ENCODE peak calls at places on chromosome 9, in ten cellular contexts. G is T-cell; I is astrocyte of the cerebellum; Q is T follicular helper cell; O is CD4-positive, alpha-beta T cell; U is A172; R is SK-N-MC; T is AG04449; X is SJSA1; W is HepG2. M is an unnamed sample.

GRCh38 chr9:25677301-25678146 is 720 bp downstream of the TUSC1 start:
- DNase-seq in G (no peak), I (peak; percentile 20), Q (no peak), O (no peak), U (peak; percentile 66), R (no peak), T (no peak), X (no peak), W (no peak), M (peak; percentile 90)

GRCh38 chr9:95670122-95670521 is 153.4 kb upstream of the PTCH1 start:
- DNase-seq in G (no peak), I (no peak), Q (no peak), O (no peak), U (no peak), R (no peak), T (no peak), X (no peak), W (no peak), M (no peak)

GRCh38 chr9:111389406-111389805 is 59.4 kb upstream of the OR2K2 start:
- DNase-seq in G (no peak), I (no peak), Q (no peak), O (no peak), U (no peak), R (no peak), T (no peak), X (no peak), W (no peak), M (no peak)

GRCh38 chr9:129174102-129174723 is 3.8 kb downstream of the IER5L start:
- DNase-seq in G (peak; percentile 75), I (peak; percentile 86), Q (peak; percentile 68), O (peak; percentile 74), U (peak; percentile 77), R (peak; percentile 80), T (no peak), X (peak; percentile 91), W (peak; percentile 68), M (peak; percentile 96)

GRCh38 chr9:117718701-117719100 is 14.5 kb downstream of the TLR4 start:
- DNase-seq in G (no peak), I (no peak), Q (no peak), O (no peak), U (peak; percentile 21), R (no peak), T (no peak), X (no peak), W (no peak), M (no peak)

GRCh38 chr9:88025411-88026132 is 51.2 kb upstream of the CDK20 start:
- DNase-seq in G (no peak), I (no peak), Q (no peak), O (no peak), U (no peak), R (no peak), T (no peak), X (no peak), W (no peak), M (no peak)

GRCh38 chr9:136854113-136854841 is 2.1 kb downstream of the MAMDC4 start:
- DNase-seq in G (no peak), I (no peak), Q (no peak), O (no peak), U (no peak), R (no peak), T (no peak), X (no peak), W (no peak), M (no peak)

GRCh38 chr9:61666849-61667371 is 477.1 kb downstream of the SPATA31A7 start:
- DNase-seq in G (no peak), I (no peak), Q (no peak), O (no peak), U (no peak), R (no peak), T (no peak), X (peak; percentile 35), W (no peak), M (no peak)

GRCh38 chr9:95029720-95030119 is 287.8 kb downstream of the FANCC start:
- DNase-seq in G (no peak), I (no peak), Q (no peak), O (no peak), U (no peak), R (no peak), T (no peak), X (no peak), W (no peak), M (no peak)

GRCh38 chr9:22342489-22343217 is 104.0 kb upstream of the DMRTA1 start:
- DNase-seq in G (no peak), I (peak; percentile 83), Q (no peak), O (no peak), U (no peak), R (no peak), T (no peak), X (peak; percentile 48), W (peak; percentile 27), M (peak; percentile 24)

GRCh38 chr9:125829743-125830142 is 82.6 kb downstream of the PBX3 start:
- DNase-seq in G (peak; percentile 58), I (no peak), Q (peak; percentile 48), O (peak; percentile 40), U (no peak), R (no peak), T (no peak), X (no peak), W (no peak), M (no peak)

GRCh38 chr9:35521708-35522107 is 31.8 kb downstream of the RUSC2 start:
- DNase-seq in G (no peak), I (no peak), Q (no peak), O (no peak), U (no peak), R (no peak), T (peak; percentile 75), X (no peak), W (no peak), M (no peak)

GRCh38 chr9:3939820-3940219 is 360.0 kb downstream of the GLIS3 start:
- DNase-seq in G (no peak), I (no peak), Q (no peak), O (no peak), U (no peak), R (no peak), T (no peak), X (no peak), W (no peak), M (no peak)

GRCh38 chr9:98438701-98439100 is 183.3 kb upstream of the TBC1D2 start:
- DNase-seq in G (no peak), I (no peak), Q (no peak), O (no peak), U (no peak), R (no peak), T (no peak), X (no peak), W (no peak), M (no peak)

GRCh38 chr9:129278391-129279237 is 100.6 kb upstream of the IER5L start:
- DNase-seq in G (no peak), I (no peak), Q (no peak), O (no peak), U (peak; percentile 41), R (no peak), T (no peak), X (no peak), W (no peak), M (peak; percentile 51)

GRCh38 chr9:124000161-124000783 is 11.3 kb upstream of the LHX2 start:
- DNase-seq in G (no peak), I (no peak), Q (no peak), O (no peak), U (no peak), R (no peak), T (no peak), X (no peak), W (no peak), M (no peak)

GRCh38 chr9:34985311-34985899 is 4.1 kb upstream of the DNAJB5 start:
- DNase-seq in G (peak; percentile 28), I (no peak), Q (peak; percentile 40), O (peak; percentile 43), U (peak; percentile 47), R (no peak), T (no peak), X (peak; percentile 50), W (peak; percentile 57), M (peak; percentile 56)

GRCh38 chr9:76576344-76576743 is 117.4 kb downstream of the GCNT1 start:
- DNase-seq in G (peak; percentile 27), I (peak; percentile 85), Q (no peak), O (peak; percentile 24), U (peak; percentile 95), R (no peak), T (peak; percentile 44), X (peak; percentile 87), W (no peak), M (peak; percentile 21)

GRCh38 chr9:93708289-93708986 is 132.1 kb downstream of the PHF2 start:
- DNase-seq in G (no peak), I (no peak), Q (no peak), O (no peak), U (no peak), R (no peak), T (no peak), X (no peak), W (no peak), M (no peak)

GRCh38 chr9:101468116-101468515 is 32.5 kb upstream of the ALDOB start:
- DNase-seq in G (no peak), I (no peak), Q (no peak), O (no peak), U (no peak), R (no peak), T (no peak), X (no peak), W (no peak), M (no peak)

GRCh38 chr9:71562140-71562539 is 206.2 kb downstream of the CEMIP2 start:
- DNase-seq in G (no peak), I (no peak), Q (no peak), O (no peak), U (no peak), R (no peak), T (no peak), X (no peak), W (no peak), M (no peak)

GRCh38 chr9:27542519-27542918 is 12.9 kb upstream of the MOB3B start:
- DNase-seq in G (no peak), I (no peak), Q (no peak), O (no peak), U (no peak), R (no peak), T (no peak), X (peak; percentile 37), W (no peak), M (no peak)

GRCh38 chr9:97572196-97572891 is 60.8 kb downstream of the TSTD2 start:
- DNase-seq in G (no peak), I (no peak), Q (no peak), O (no peak), U (peak; percentile 24), R (no peak), T (no peak), X (no peak), W (no peak), M (no peak)

GRCh38 chr9:112271466-112272098 is 61.8 kb downstream of the PTBP3 start:
- DNase-seq in G (no peak), I (no peak), Q (no peak), O (no peak), U (no peak), R (no peak), T (no peak), X (no peak), W (peak; percentile 39), M (peak; percentile 25)

GRCh38 chr9:72038408-72038807 is 22.0 kb downstream of the C9orf57 start:
- DNase-seq in G (no peak), I (no peak), Q (no peak), O (no peak), U (no peak), R (no peak), T (no peak), X (no peak), W (no peak), M (no peak)

GRCh38 chr9:121662896-121663580 is 11.6 kb downstream of the DAB2IP start:
- DNase-seq in G (no peak), I (no peak), Q (no peak), O (no peak), U (no peak), R (no peak), T (no peak), X (no peak), W (no peak), M (no peak)

GRCh38 chr9:87725900-87726709 is at the start of gene CTSL:
- DNase-seq in G (peak; percentile 24), I (no peak), Q (peak; percentile 18), O (peak; percentile 67), U (peak; percentile 81), R (no peak), T (no peak), X (peak; percentile 82), W (peak; percentile 76), M (peak; percentile 89)

GRCh38 chr9:99210572-99210971 is 11.2 kb downstream of the ALG2 start:
- DNase-seq in G (no peak), I (no peak), Q (no peak), O (no peak), U (no peak), R (no peak), T (no peak), X (no peak), W (no peak), M (no peak)